ENCODE peak calls at places on chromosomes 13 and 19, in six cellular contexts. U, Z, V, N, X and C are unnamed samples.

GRCh38 chr19:2050349-2050990 is 574 bp downstream of the MKNK2 start:
- DNase-seq in N (no peak), U (no peak), V (peak), X (no peak), Z (no peak), C (no peak)

GRCh38 chr19:41189425-41190065 is 3.5 kb upstream of the CYP2S1 start:
- DNase-seq in Z (no peak), N (no peak), X (no peak), U (no peak), V (no peak), C (no peak)

GRCh38 chr13:112836940-112837339 is 132.1 kb upstream of the MCF2L start:
- DNase-seq in N (no peak), X (no peak), Z (no peak), U (no peak), V (no peak), C (no peak)

GRCh38 chr13:36753176-36753575 is 65.8 kb upstream of the RFXAP start:
- DNase-seq in V (no peak), N (no peak), X (no peak), Z (no peak), U (no peak), C (no peak)

GRCh38 chr13:96982672-96983071 is 11.6 kb downstream of the OXGR1 start:
- DNase-seq in V (no peak), N (no peak), Z (no peak), U (no peak), X (no peak), C (no peak)

GRCh38 chr19:12867120-12868099 is 13.8 kb downstream of the DNASE2 start:
- DNase-seq in N (peak), U (peak), Z (no peak), X (peak), V (peak), C (peak)

GRCh38 chr19:11377237-11377636 is 2.8 kb downstream of the SWSAP1 start:
- DNase-seq in X (no peak), U (no peak), N (peak), V (no peak), Z (no peak), C (peak)

GRCh38 chr19:48681127-48681470 is 8.3 kb upstream of the NTN5 start:
- DNase-seq in V (no peak), U (no peak), X (no peak), Z (no peak), N (peak), C (no peak)

GRCh38 chr13:79709526-79709925 is 228.6 kb downstream of the NDFIP2 start:
- DNase-seq in U (no peak), N (peak), V (no peak), Z (no peak), X (no peak), C (no peak)

GRCh38 chr19:10086904-10087256 is 763 bp downstream of the SHFL start:
- DNase-seq in V (peak), Z (no peak), N (no peak), U (no peak), X (no peak), C (no peak)

GRCh38 chr13:54965881-54966280 is 1937.3 kb downstream of the OLFM4 start:
- DNase-seq in Z (no peak), V (no peak), X (no peak), N (no peak), U (no peak), C (no peak)

GRCh38 chr13:106603568-106603967 is 35.6 kb upstream of the ARGLU1 start:
- DNase-seq in N (no peak), X (no peak), V (no peak), U (no peak), Z (no peak), C (no peak)

GRCh38 chr13:98752942-98753290 is 444 bp upstream of the SLC15A1 start:
- DNase-seq in X (no peak), Z (no peak), U (no peak), N (no peak), V (no peak), C (no peak)

GRCh38 chr13:106143392-106143791 is 392.1 kb downstream of the EFNB2 start:
- DNase-seq in U (no peak), N (peak), Z (no peak), X (no peak), V (no peak), C (no peak)

GRCh38 chr19:51187395-51188226 is 37.3 kb upstream of the CD33 start:
- DNase-seq in U (no peak), Z (no peak), X (no peak), V (no peak), N (no peak), C (no peak)

GRCh38 chr19:12749938-12750521 is 1.6 kb upstream of the BEST2 start:
- DNase-seq in U (no peak), Z (no peak), N (peak), V (peak), X (no peak), C (peak)

GRCh38 chr19:7982651-7983099 is 22.8 kb downstream of the ELAVL1 start:
- DNase-seq in U (no peak), Z (no peak), N (no peak), X (no peak), V (peak), C (no peak)

GRCh38 chr19:43503501-43504425 is 783 bp downstream of the PHLDB3 start:
- DNase-seq in U (peak), Z (peak), N (peak), X (peak), V (peak), C (peak)

GRCh38 chr13:110641055-110642015 is 26.0 kb downstream of the NAXD start:
- DNase-seq in U (no peak), N (peak), Z (no peak), X (no peak), V (no peak), C (no peak)

GRCh38 chr13:50893211-50893852 is 16.3 kb upstream of the RNASEH2B start:
- DNase-seq in X (peak), N (peak), V (no peak), Z (no peak), U (no peak), C (no peak)

GRCh38 chr13:26168276-26168814 is 53.8 kb downstream of the RNF6 start:
- DNase-seq in N (no peak), U (no peak), Z (no peak), X (no peak), V (no peak), C (no peak)

GRCh38 chr19:16470911-16471811 is 609 bp downstream of the EPS15L1 start:
- DNase-seq in N (peak), X (no peak), Z (no peak), U (no peak), V (peak), C (peak)

GRCh38 chr13:73303858-73304257 is 245.1 kb downstream of the KLF5 start:
- DNase-seq in V (no peak), Z (no peak), U (no peak), N (peak), X (no peak), C (no peak)

GRCh38 chr13:110106726-110107125 is 200.2 kb downstream of the COL4A1 start:
- DNase-seq in N (no peak), Z (no peak), X (no peak), V (no peak), U (no peak), C (peak)

GRCh38 chr19:27744926-27745844 is 1467.8 kb downstream of the UQCRFS1 start:
- DNase-seq in Z (no peak), X (no peak), V (no peak), N (peak), U (no peak), C (no peak)

GRCh38 chr19:282501-282900 is 8.7 kb downstream of the PLPP2 start:
- DNase-seq in N (no peak), U (no peak), V (no peak), Z (no peak), X (no peak), C (no peak)

GRCh38 chr19:9836021-9836420 is 903 bp downstream of the PIN1 start:
- DNase-seq in N (no peak), X (no peak), Z (no peak), V (no peak), U (no peak), C (no peak)

GRCh38 chr19:15035795-15036311 is 13.4 kb upstream of the CASP14 start:
- DNase-seq in N (no peak), U (no peak), X (no peak), V (no peak), Z (no peak), C (no peak)
- H3K4me3 ChIP-seq in N (no peak), U (no peak), X (no peak), V (no peak), Z (no peak), C (no peak)

DNA sequence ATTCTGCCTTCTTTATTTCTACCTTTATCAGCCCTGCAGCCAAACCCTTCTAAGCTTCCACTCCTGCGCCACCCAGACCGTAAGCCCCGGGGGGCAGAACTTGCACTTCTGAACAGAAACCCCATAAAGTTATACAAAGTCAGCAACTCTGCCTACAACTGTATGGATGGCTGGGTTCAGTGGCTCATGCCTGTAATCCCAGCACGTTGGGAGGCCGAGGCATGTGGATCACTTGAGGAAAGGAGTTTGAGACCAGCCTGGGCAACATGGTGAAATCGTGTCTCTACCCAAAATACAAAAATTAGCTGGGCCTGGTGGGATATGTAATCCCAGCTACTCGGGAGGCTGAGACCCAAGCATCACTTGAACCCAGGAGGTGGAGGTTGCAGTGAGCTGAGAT is 10.4 kb downstream of the RANBP3 start:
- DNase-seq in V (no peak), U (no peak), X (no peak), Z (no peak), N (no peak), C (no peak)
- H3K4me3 ChIP-seq in V (no peak), U (no peak), X (no peak), Z (no peak), N (no peak), C (no peak)

GRCh38 chr19:47019431-47020041 is at the start of gene NPAS1:
- DNase-seq in V (no peak), U (no peak), Z (no peak), X (no peak), N (no peak), C (no peak)
- H3K4me3 ChIP-seq in V (no peak), U (no peak), Z (no peak), X (peak), N (no peak), C (peak)

GRCh38 chr19:33175886-33176669 is 18.1 kb upstream of the LRP3 start:
- DNase-seq in U (no peak), V (no peak), N (peak), Z (no peak), X (no peak), C (no peak)

GRCh38 chr19:33177417-33177976 is 16.6 kb upstream of the LRP3 start:
- DNase-seq in Z (no peak), U (no peak), X (no peak), N (no peak), V (no peak), C (no peak)

GRCh38 chr19:33176670-33177416 is 17.3 kb upstream of the LRP3 start:
- DNase-seq in X (peak), U (peak), Z (peak), V (peak), N (peak), C (peak)

GRCh38 chr19:33174186-33174585 is 19.9 kb upstream of the LRP3 start:
- DNase-seq in X (no peak), U (no peak), N (no peak), Z (no peak), V (no peak), C (no peak)

GRCh38 chr19:33175156-33175782 is 18.9 kb upstream of the LRP3 start:
- DNase-seq in V (no peak), N (no peak), X (no peak), U (no peak), Z (no peak), C (no peak)
- H3K4me3 ChIP-seq in V (no peak), N (no peak), X (no peak), U (no peak), Z (no peak), C (no peak)

GRCh38 chr19:36847968-36848367 is 2.7 kb upstream of the ZNF345 start:
- DNase-seq in X (no peak), Z (no peak), N (no peak), V (no peak), U (no peak), C (no peak)

GRCh38 chr19:36849701-36850645 is 703 bp upstream of the ZNF345 start:
- DNase-seq in N (peak), X (peak), V (peak), Z (peak), U (peak), C (peak)

GRCh38 chr19:36850646-36851442 is at the start of gene ZNF345:
- DNase-seq in N (peak), U (peak), V (peak), Z (peak), X (peak), C (peak)

GRCh38 chr19:36851898-36852297 is 1.2 kb downstream of the ZNF345 start:
- DNase-seq in V (no peak), Z (no peak), X (no peak), N (no peak), U (no peak), C (no peak)
- H3K4me3 ChIP-seq in V (no peak), Z (peak), X (peak), N (peak), U (no peak), C (no peak)

GRCh38 chr19:4390862-4391693 is 9.3 kb downstream of the SH3GL1 start:
- DNase-seq in U (no peak), V (peak), N (no peak), X (no peak), Z (no peak), C (no peak)
- H3K4me3 ChIP-seq in U (peak), V (no peak), N (peak), X (peak), Z (no peak), C (no peak)

DNA sequence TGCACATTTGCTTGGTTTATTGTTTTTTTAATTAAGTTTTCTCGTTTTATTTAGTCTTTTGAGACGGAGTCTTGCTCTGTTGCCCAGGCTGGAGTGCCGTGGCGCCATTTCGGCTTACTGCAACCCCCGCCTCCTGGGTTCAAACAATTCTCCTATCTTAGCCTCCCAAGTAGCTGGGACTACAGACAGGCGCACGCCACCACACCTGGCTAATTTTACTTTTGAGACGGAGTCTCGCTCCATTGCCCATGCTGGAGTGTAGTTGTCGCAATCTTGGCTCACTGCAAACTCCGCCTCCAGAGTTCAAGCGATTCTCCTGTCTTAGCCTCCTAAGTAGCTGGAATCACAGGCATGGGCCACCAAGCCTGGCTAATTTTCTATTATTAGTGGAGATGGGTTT is 1.3 kb downstream of the RPS9 start:
- DNase-seq in Z (no peak), V (peak), U (no peak), N (no peak), X (no peak), C (no peak)
- H3K4me3 ChIP-seq in Z (no peak), V (no peak), U (peak), N (peak), X (peak), C (peak)